ENCODE peak calls at places on chromosome 18, in four cellular contexts. C is RKO; M is PC-9; K is activated CD4-positive, CD25-positive, alpha-beta regulatory T cell. Y is an unnamed sample.

GRCh38 chr18:21242141-21243040 is at the start of gene GREB1L:
- DNase-seq in C (no peak), K (no peak), M (peak), Y (no peak)

GRCh38 chr18:55243852-55244251 is 284.6 kb upstream of the CCDC68 start:
- DNase-seq in M (no peak), C (no peak), K (no peak), Y (no peak)

GRCh38 chr18:32019251-32019943 is 772 bp downstream of the RNF125 start:
- DNase-seq in K (peak), C (peak), M (peak), Y (peak)

GRCh38 chr18:7272268-7273049 is 41.6 kb downstream of the LRRC30 start:
- DNase-seq in C (peak), M (peak), K (no peak), Y (no peak)

GRCh38 chr18:48996901-48997463 is 46.2 kb upstream of the SMAD7 start:
- DNase-seq in C (no peak), M (peak), K (no peak), Y (no peak)

GRCh38 chr18:36284671-36285295 is 12.7 kb upstream of the FHOD3 start:
- DNase-seq in K (peak), M (peak), C (peak), Y (no peak)

GRCh38 chr18:47899107-47899840 is 31.2 kb downstream of the SMAD2 start:
- DNase-seq in M (no peak), K (no peak), C (no peak), Y (no peak)

GRCh38 chr18:48835745-48836191 is 115.0 kb downstream of the SMAD7 start:
- DNase-seq in K (no peak), M (no peak), C (no peak), Y (no peak)

GRCh38 chr18:59878644-59879043 is 21.2 kb upstream of the PMAIP1 start:
- DNase-seq in C (no peak), K (no peak), M (no peak), Y (no peak)

GRCh38 chr18:39453882-39454281 is 1888.3 kb upstream of the CELF4 start:
- DNase-seq in K (no peak), M (peak), C (no peak), Y (no peak)

GRCh38 chr18:26863122-26863879 is 2.2 kb downstream of the AQP4 start:
- DNase-seq in C (no peak), K (no peak), M (peak), Y (no peak)

GRCh38 chr18:76679877-76680276 is 142.5 kb upstream of the ZNF236 start:
- DNase-seq in K (no peak), M (no peak), C (no peak), Y (no peak)

GRCh38 chr18:10304853-10305252 is 149.6 kb upstream of the APCDD1 start:
- DNase-seq in C (no peak), K (no peak), M (no peak), Y (peak)

GRCh38 chr18:75507636-75508035 is 80.1 kb upstream of the SMIM21 start:
- DNase-seq in M (no peak), C (no peak), K (no peak), Y (no peak)

GRCh38 chr18:58495634-58496033 is 133.3 kb downstream of the ALPK2 start:
- DNase-seq in K (no peak), C (no peak), M (no peak), Y (no peak)

GRCh38 chr18:22831441-22831904 is 101.7 kb upstream of the RBBP8 start:
- DNase-seq in C (no peak), M (no peak), K (no peak), Y (no peak)

GRCh38 chr18:76410660-76411417 is 84.2 kb downstream of the ZNF516 start:
- DNase-seq in M (no peak), K (no peak), C (no peak), Y (no peak)

GRCh38 chr18:76429262-76430126 is 65.5 kb downstream of the ZNF516 start:
- DNase-seq in C (no peak), K (no peak), M (no peak), Y (no peak)

GRCh38 chr18:23276456-23276855 is 141.2 kb downstream of the CABLES1 start:
- DNase-seq in C (no peak), M (no peak), K (no peak), Y (no peak)

GRCh38 chr18:8696749-8697211 is 8.6 kb upstream of the MTCL1 start:
- DNase-seq in C (peak), M (peak), K (peak), Y (peak)